ENCODE peak calls at places on chromosomes 7 and 10, in four cellular contexts. T is CD8-positive, alpha-beta memory T cell; Q is CD4-positive, CD25-positive, alpha-beta regulatory T cell; A is uterus. E is an unnamed sample. For H3K27me3, the result is how much of the 10 kb centered on the place peaks cover.

GRCh38 chr7:45601816-45602540 is 27.8 kb downstream of the ADCY1 start:
- DNase-seq in T (no peak), Q (no peak), A (no peak), E (no peak)

GRCh38 chr10:31401287-31401686 is 82.3 kb downstream of the ZEB1 start:
- DNase-seq in T (no peak), Q (no peak), A (no peak), E (no peak)

GRCh38 chr10:102115775-102116174 is 4.4 kb downstream of the LDB1 start:
- DNase-seq in T (peak), Q (no peak), A (no peak), E (no peak)

GRCh38 chr10:103884681-103885139 is 29.3 kb upstream of the SH3PXD2A start:
- DNase-seq in T (no peak), Q (no peak), A (peak), E (no peak)

GRCh38 chr7:32250494-32251260 is 180.5 kb upstream of the PDE1C start:
- DNase-seq in T (no peak), Q (no peak), A (no peak), E (no peak)

GRCh38 chr10:87504667-87505365 is at the start of gene MINPP1:
- DNase-seq in T (peak), Q (peak), A (peak), E (peak)

GRCh38 chr10:128898133-128898915 is 568.7 kb upstream of the MGMT start:
- DNase-seq in T (no peak), Q (no peak), A (no peak), E (no peak)

GRCh38 chr10:33559105-33559504 is 224.6 kb upstream of the NRP1 start:
- DNase-seq in T (no peak), Q (no peak), A (peak), E (no peak)

GRCh38 chr7:122482212-122482611 is 177.7 kb upstream of the FEZF1 start:
- DNase-seq in T (no peak), Q (no peak), A (no peak), E (no peak)
- H3K4me3 ChIP-seq in T (no peak), Q (no peak), A (no peak), E (no peak)

DNA sequence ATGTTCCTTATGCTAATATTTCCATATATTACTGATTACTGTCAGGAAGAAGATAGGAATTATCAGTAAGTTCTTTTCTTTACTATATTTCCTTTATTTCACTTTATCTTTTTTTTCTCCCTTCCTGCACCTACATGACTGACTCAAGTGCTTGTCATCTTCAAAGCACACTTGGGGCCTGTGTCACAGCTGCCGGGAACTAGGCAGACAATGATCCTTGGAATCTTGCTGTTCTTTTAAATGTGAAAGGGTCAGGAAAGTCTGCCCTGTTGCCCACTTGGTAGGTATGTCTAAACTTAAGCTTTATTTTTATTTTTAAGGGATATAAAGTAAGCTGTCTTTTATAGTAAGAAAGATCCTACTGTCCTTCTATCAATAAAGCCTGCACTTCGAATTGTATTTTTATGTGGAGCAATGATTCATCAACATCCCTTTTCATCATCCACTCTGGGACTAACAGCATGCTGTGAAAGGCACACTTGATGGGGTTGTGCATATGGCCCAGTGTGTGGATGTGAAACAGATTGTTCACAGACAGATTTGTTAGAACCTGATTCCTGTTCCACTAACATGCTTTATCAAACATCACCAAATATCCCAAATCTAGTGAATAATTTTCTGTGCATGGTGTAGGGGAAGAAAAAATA is 556.9 kb downstream of the DNAJB9 start:
- DNase-seq in T (no peak), Q (no peak), A (no peak), E (no peak)
- H3K27ac ChIP-seq in T (no peak), Q (no peak), A (no peak), E (no peak)

GRCh38 chr7:35255417-35255798 is 1.5 kb upstream of the TBX20 start:
- DNase-seq in T (no peak), Q (no peak), A (no peak), E (no peak)
- H3K27me3 ChIP-seq in T (half or more), Q (half or more), A (under half), E (under half)

DNA sequence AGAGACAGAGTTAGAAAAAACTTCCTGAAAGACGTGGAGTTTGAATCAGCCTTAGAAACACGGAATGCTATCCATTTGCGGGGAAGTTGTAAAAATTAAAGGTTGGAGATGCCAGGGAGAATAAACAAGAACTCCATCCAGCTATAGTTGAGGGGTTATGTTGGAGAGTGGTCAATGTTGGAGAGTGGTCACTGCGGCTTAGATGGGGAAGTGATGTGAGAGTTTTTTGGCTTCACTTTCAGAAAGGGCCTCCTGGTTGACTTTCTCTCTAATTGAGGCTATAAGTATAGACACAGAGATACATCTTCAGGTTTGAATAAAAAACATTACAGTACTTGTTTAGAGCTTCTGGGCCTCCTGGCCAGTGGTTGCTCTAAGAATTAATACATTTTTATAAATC is 675 bp downstream of the CC2D2B start:
- DNase-seq in T (no peak), Q (no peak), A (no peak), E (no peak)
- H3K4me3 ChIP-seq in T (no peak), Q (peak), A (no peak), E (no peak)

DNA sequence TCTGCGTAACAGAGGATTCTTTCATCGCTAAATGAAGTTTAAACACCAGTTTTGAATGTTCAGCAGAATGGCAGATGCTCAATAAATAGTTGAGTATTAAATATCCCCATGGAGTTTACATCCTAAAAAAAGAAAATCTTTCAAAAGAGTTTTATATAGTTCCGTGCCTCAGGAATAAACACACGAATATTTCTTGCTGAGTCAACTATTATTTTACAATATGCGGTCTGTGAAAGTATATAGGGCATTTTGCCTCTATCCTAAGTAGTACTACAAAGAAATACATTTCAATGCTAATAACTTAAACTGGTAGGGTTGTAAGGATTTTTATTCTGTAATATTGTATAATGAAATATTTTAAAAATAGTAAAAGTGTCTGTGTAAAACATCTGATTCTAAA is 1.3 kb downstream of the DBF4 start:
- DNase-seq in T (no peak), Q (no peak), A (no peak), E (no peak)
- H3K27ac ChIP-seq in T (peak), Q (peak), A (no peak), E (no peak)

DNA sequence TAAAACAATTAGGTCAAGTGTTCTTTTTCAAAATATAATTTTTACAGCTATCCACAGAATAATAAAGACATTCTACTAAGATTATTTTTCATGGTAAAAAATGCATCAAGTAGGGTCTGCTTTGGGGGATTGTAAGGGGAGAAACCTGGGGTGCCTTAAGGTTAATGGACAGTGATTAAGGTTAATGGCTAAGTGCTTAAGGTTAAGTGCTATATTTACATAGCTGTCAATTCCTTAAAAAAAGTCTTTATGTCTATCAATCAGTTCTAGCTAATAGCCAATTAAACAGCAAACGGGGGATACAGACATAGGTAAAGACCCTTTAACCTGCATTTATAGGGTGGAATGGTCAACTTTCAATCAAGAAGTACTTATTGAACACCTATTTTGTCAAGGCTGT is 284.5 kb upstream of the SEMA3A start:
- DNase-seq in T (no peak), Q (no peak), A (no peak), E (no peak)
- H3K27me3 ChIP-seq in T (under half), Q (under half), A (under half), E (under half)

DNA sequence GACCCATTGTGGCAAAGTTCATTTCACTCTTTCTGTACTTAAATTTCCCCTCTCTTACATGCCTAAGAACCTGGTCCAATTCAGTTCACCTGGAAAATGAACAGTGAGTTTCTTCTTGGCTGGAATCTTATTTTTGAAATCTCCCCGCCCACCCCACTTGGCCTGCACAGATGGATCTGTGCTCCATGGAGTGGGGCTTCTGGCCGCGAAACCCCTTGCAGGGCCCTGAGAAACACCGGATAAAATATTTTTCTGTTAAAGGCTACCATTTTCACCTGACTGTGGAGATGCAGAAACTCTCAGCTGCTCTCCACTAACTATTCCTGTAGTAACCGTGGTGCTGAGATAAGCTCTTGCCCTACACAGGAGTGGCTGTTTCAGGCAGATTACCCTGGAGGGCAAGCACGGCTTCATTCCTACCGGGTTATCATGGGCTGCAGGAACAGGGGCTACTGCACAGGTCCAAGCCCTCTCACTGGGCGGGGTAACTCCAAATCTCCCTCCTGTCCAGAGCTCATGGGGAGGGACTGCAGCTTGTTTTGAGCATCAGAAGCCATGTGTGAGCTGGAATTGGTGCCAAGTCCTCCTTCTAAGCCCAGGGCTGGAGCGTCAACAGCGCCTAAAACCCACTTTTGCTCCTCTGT is 118.9 kb downstream of the PRPF18 start:
- DNase-seq in T (no peak), Q (no peak), A (no peak), E (no peak)
- H3K4me3 ChIP-seq in T (no peak), Q (no peak), A (no peak), E (no peak)

GRCh38 chr7:117717341-117717740 is 155.9 kb downstream of the CTTNBP2 start:
- DNase-seq in T (no peak), Q (no peak), A (no peak), E (no peak)
- H3K27ac ChIP-seq in T (no peak), Q (no peak), A (no peak), E (no peak)

GRCh38 chr7:140732436-140732835 is 35.9 kb downstream of the NDUFB2 start:
- DNase-seq in T (no peak), Q (no peak), A (no peak), E (no peak)
- H3K27me3 ChIP-seq in T (under half), Q (under half), A (under half), E (under half)